ENCODE peak calls at places on chromosome 2, in four cellular contexts. J is anterior cingulate cortex; B is stimulated activated CD4-positive, alpha-beta T cell treated with anti-CD3 and anti-CD28 coated beads, Interleukin-1b, Interleukin-23, amount 100 ng/mL, for 1 hour; S is MV-4-11. F is an unnamed sample.

GRCh38 chr2:156666130-156666785 is 230.1 kb downstream of the GPD2 start:
- DNase-seq in J (no peak), B (no peak), S (no peak), F (no peak)

GRCh38 chr2:101112772-101113157 is 38.4 kb downstream of the TBC1D8 start:
- DNase-seq in J (no peak), B (no peak), S (peak; percentile 87), F (no peak)

GRCh38 chr2:113768770-113769169 is 12.3 kb upstream of the SLC35F5 start:
- DNase-seq in J (no peak), B (no peak), S (no peak), F (no peak)

GRCh38 chr2:85231242-85231805 is 96.5 kb downstream of the TGOLN2 start:
- DNase-seq in J (no peak), B (no peak), S (no peak), F (no peak)

GRCh38 chr2:238169021-238169707 is 10.4 kb downstream of the ERFE start:
- DNase-seq in J (no peak), B (no peak), S (no peak), F (peak; percentile 91)

GRCh38 chr2:11079131-11079824 is 76.0 kb upstream of the SLC66A3 start:
- DNase-seq in J (no peak), B (no peak), S (peak; percentile 8), F (peak; percentile 16)

GRCh38 chr2:33437297-33437696 is 39.2 kb upstream of the RASGRP3 start:
- DNase-seq in J (no peak), B (no peak), S (no peak), F (no peak)

GRCh38 chr2:129319422-129319717 is 660.1 kb upstream of the RAB6C start:
- DNase-seq in J (no peak), B (no peak), S (no peak), F (no peak)

GRCh38 chr2:207792244-207792785 is 22.6 kb upstream of the FZD5 start:
- DNase-seq in J (no peak), B (no peak), S (peak; percentile 76), F (no peak)

GRCh38 chr2:129923265-129924141 is 56.0 kb upstream of the RAB6C start:
- DNase-seq in J (no peak), B (peak; percentile 10), S (peak; percentile 31), F (no peak)